ENCODE peak calls at places on chromosomes 13 and 19, in six cellular contexts. One of them, this sample, is unnamed.

GRCh38 chr13:77042566-77043177 is 15.7 kb upstream of the FBXL3 start:
- DNase-seq in aorta: no peak
- DNase-seq in adrenal gland: no peak
- DNase-seq in neural progenitor cell: no peak
- DNase-seq in activated CD4-positive, alpha-beta T cell treated with anti-CD3 and anti-CD28 coated beads, Interleukin-2, amount 50 U/mL, for 24 hours: no peak
- DNase-seq in T-helper 1 cell: no peak
- DNase-seq in this sample: no peak

GRCh38 chr13:34035676-34036325 is 217.9 kb downstream of the RFC3 start:
- DNase-seq in aorta: no peak
- DNase-seq in activated CD4-positive, alpha-beta T cell treated with anti-CD3 and anti-CD28 coated beads, Interleukin-2, amount 50 U/mL, for 24 hours: no peak
- DNase-seq in T-helper 1 cell: no peak
- DNase-seq in adrenal gland: no peak
- DNase-seq in neural progenitor cell: no peak
- DNase-seq in this sample: no peak

GRCh38 chr19:15737722-15738121 is at the start of gene OR10H3:
- DNase-seq in T-helper 1 cell: no peak
- DNase-seq in adrenal gland: no peak
- DNase-seq in activated CD4-positive, alpha-beta T cell treated with anti-CD3 and anti-CD28 coated beads, Interleukin-2, amount 50 U/mL, for 24 hours: no peak
- DNase-seq in neural progenitor cell: no peak
- DNase-seq in aorta: no peak
- DNase-seq in this sample: no peak

GRCh38 chr19:50326101-50326664 is 3.0 kb downstream of the KCNC3 start:
- DNase-seq in neural progenitor cell: no peak
- DNase-seq in aorta: peak
- DNase-seq in activated CD4-positive, alpha-beta T cell treated with anti-CD3 and anti-CD28 coated beads, Interleukin-2, amount 50 U/mL, for 24 hours: no peak
- DNase-seq in T-helper 1 cell: no peak
- DNase-seq in adrenal gland: no peak
- DNase-seq in this sample: no peak

GRCh38 chr13:48078251-48078656 is 16.6 kb downstream of the MED4 start:
- DNase-seq in neural progenitor cell: no peak
- DNase-seq in aorta: no peak
- DNase-seq in activated CD4-positive, alpha-beta T cell treated with anti-CD3 and anti-CD28 coated beads, Interleukin-2, amount 50 U/mL, for 24 hours: no peak
- DNase-seq in adrenal gland: no peak
- DNase-seq in T-helper 1 cell: no peak
- DNase-seq in this sample: peak

GRCh38 chr13:100521912-100522490 is 66.6 kb downstream of the GGACT start:
- DNase-seq in activated CD4-positive, alpha-beta T cell treated with anti-CD3 and anti-CD28 coated beads, Interleukin-2, amount 50 U/mL, for 24 hours: no peak
- DNase-seq in T-helper 1 cell: no peak
- DNase-seq in aorta: no peak
- DNase-seq in neural progenitor cell: no peak
- DNase-seq in adrenal gland: no peak
- DNase-seq in this sample: no peak

GRCh38 chr19:44879309-44880065 is 11.6 kb upstream of the TOMM40 start:
- DNase-seq in T-helper 1 cell: no peak
- DNase-seq in aorta: no peak
- DNase-seq in adrenal gland: no peak
- DNase-seq in activated CD4-positive, alpha-beta T cell treated with anti-CD3 and anti-CD28 coated beads, Interleukin-2, amount 50 U/mL, for 24 hours: no peak
- DNase-seq in neural progenitor cell: no peak
- DNase-seq in this sample: no peak

GRCh38 chr13:105920375-105920774 is 615.1 kb downstream of the EFNB2 start:
- DNase-seq in adrenal gland: no peak
- DNase-seq in T-helper 1 cell: no peak
- DNase-seq in neural progenitor cell: peak
- DNase-seq in activated CD4-positive, alpha-beta T cell treated with anti-CD3 and anti-CD28 coated beads, Interleukin-2, amount 50 U/mL, for 24 hours: no peak
- DNase-seq in aorta: no peak
- DNase-seq in this sample: no peak

GRCh38 chr19:2139385-2140192 is 11.8 kb downstream of the AP3D1 start:
- DNase-seq in adrenal gland: no peak
- DNase-seq in T-helper 1 cell: no peak
- DNase-seq in activated CD4-positive, alpha-beta T cell treated with anti-CD3 and anti-CD28 coated beads, Interleukin-2, amount 50 U/mL, for 24 hours: no peak
- DNase-seq in neural progenitor cell: no peak
- DNase-seq in aorta: no peak
- DNase-seq in this sample: no peak

GRCh38 chr19:57903298-57904174 is 12.9 kb downstream of the ZNF417 start:
- DNase-seq in T-helper 1 cell: no peak
- DNase-seq in aorta: no peak
- DNase-seq in neural progenitor cell: peak
- DNase-seq in adrenal gland: no peak
- DNase-seq in activated CD4-positive, alpha-beta T cell treated with anti-CD3 and anti-CD28 coated beads, Interleukin-2, amount 50 U/mL, for 24 hours: no peak
- DNase-seq in this sample: no peak

GRCh38 chr19:56116606-56117005 is 4.5 kb downstream of the ZNF787 start:
- DNase-seq in activated CD4-positive, alpha-beta T cell treated with anti-CD3 and anti-CD28 coated beads, Interleukin-2, amount 50 U/mL, for 24 hours: no peak
- DNase-seq in adrenal gland: no peak
- DNase-seq in aorta: no peak
- DNase-seq in T-helper 1 cell: no peak
- DNase-seq in neural progenitor cell: no peak
- DNase-seq in this sample: no peak

GRCh38 chr13:100182894-100183490 is 94.1 kb downstream of the PCCA start:
- DNase-seq in aorta: no peak
- DNase-seq in activated CD4-positive, alpha-beta T cell treated with anti-CD3 and anti-CD28 coated beads, Interleukin-2, amount 50 U/mL, for 24 hours: no peak
- DNase-seq in neural progenitor cell: no peak
- DNase-seq in adrenal gland: no peak
- DNase-seq in T-helper 1 cell: no peak
- DNase-seq in this sample: no peak

GRCh38 chr19:45424191-45425058 is 708 bp upstream of the ERCC1 start:
- DNase-seq in activated CD4-positive, alpha-beta T cell treated with anti-CD3 and anti-CD28 coated beads, Interleukin-2, amount 50 U/mL, for 24 hours: no peak
- DNase-seq in aorta: peak
- DNase-seq in adrenal gland: peak
- DNase-seq in neural progenitor cell: peak
- DNase-seq in T-helper 1 cell: no peak
- DNase-seq in this sample: no peak

GRCh38 chr13:95564948-95565347 is 12.4 kb downstream of the CLDN10 start:
- DNase-seq in aorta: no peak
- DNase-seq in T-helper 1 cell: no peak
- DNase-seq in neural progenitor cell: no peak
- DNase-seq in adrenal gland: no peak
- DNase-seq in activated CD4-positive, alpha-beta T cell treated with anti-CD3 and anti-CD28 coated beads, Interleukin-2, amount 50 U/mL, for 24 hours: no peak
- DNase-seq in this sample: no peak

GRCh38 chr13:25085125-25085742 is 10.7 kb upstream of the PABPC3 start:
- DNase-seq in activated CD4-positive, alpha-beta T cell treated with anti-CD3 and anti-CD28 coated beads, Interleukin-2, amount 50 U/mL, for 24 hours: no peak
- DNase-seq in adrenal gland: peak
- DNase-seq in neural progenitor cell: peak
- DNase-seq in aorta: no peak
- DNase-seq in T-helper 1 cell: no peak
- DNase-seq in this sample: peak

GRCh38 chr19:40601061-40601973 is at the start of gene LTBP4:
- DNase-seq in neural progenitor cell: peak
- DNase-seq in activated CD4-positive, alpha-beta T cell treated with anti-CD3 and anti-CD28 coated beads, Interleukin-2, amount 50 U/mL, for 24 hours: no peak
- DNase-seq in adrenal gland: no peak
- DNase-seq in T-helper 1 cell: no peak
- DNase-seq in aorta: peak
- DNase-seq in this sample: no peak

GRCh38 chr13:79659161-79659560 is 178.2 kb downstream of the NDFIP2 start:
- DNase-seq in adrenal gland: peak
- DNase-seq in T-helper 1 cell: no peak
- DNase-seq in activated CD4-positive, alpha-beta T cell treated with anti-CD3 and anti-CD28 coated beads, Interleukin-2, amount 50 U/mL, for 24 hours: no peak
- DNase-seq in aorta: no peak
- DNase-seq in neural progenitor cell: peak
- DNase-seq in this sample: no peak

GRCh38 chr13:49421391-49421790 is 22.5 kb downstream of the CAB39L start:
- DNase-seq in aorta: no peak
- DNase-seq in T-helper 1 cell: no peak
- DNase-seq in neural progenitor cell: peak
- DNase-seq in activated CD4-positive, alpha-beta T cell treated with anti-CD3 and anti-CD28 coated beads, Interleukin-2, amount 50 U/mL, for 24 hours: no peak
- DNase-seq in adrenal gland: no peak
- DNase-seq in this sample: peak

GRCh38 chr13:81773263-81773662 is 1432.3 kb upstream of the SPRY2 start:
- DNase-seq in adrenal gland: no peak
- DNase-seq in activated CD4-positive, alpha-beta T cell treated with anti-CD3 and anti-CD28 coated beads, Interleukin-2, amount 50 U/mL, for 24 hours: no peak
- DNase-seq in T-helper 1 cell: no peak
- DNase-seq in neural progenitor cell: no peak
- DNase-seq in aorta: no peak
- DNase-seq in this sample: no peak

GRCh38 chr13:107459430-107459829 is 755.9 kb downstream of the LIG4 start:
- DNase-seq in adrenal gland: no peak
- DNase-seq in T-helper 1 cell: no peak
- DNase-seq in aorta: no peak
- DNase-seq in activated CD4-positive, alpha-beta T cell treated with anti-CD3 and anti-CD28 coated beads, Interleukin-2, amount 50 U/mL, for 24 hours: no peak
- DNase-seq in neural progenitor cell: no peak
- DNase-seq in this sample: no peak

GRCh38 chr19:4829001-4829712 is 2.4 kb downstream of the TICAM1 start:
- DNase-seq in activated CD4-positive, alpha-beta T cell treated with anti-CD3 and anti-CD28 coated beads, Interleukin-2, amount 50 U/mL, for 24 hours: no peak
- DNase-seq in adrenal gland: no peak
- DNase-seq in T-helper 1 cell: no peak
- DNase-seq in aorta: no peak
- DNase-seq in neural progenitor cell: no peak
- DNase-seq in this sample: peak

GRCh38 chr13:80141114-80141849 is 199.6 kb downstream of the SPRY2 start:
- DNase-seq in activated CD4-positive, alpha-beta T cell treated with anti-CD3 and anti-CD28 coated beads, Interleukin-2, amount 50 U/mL, for 24 hours: no peak
- DNase-seq in adrenal gland: peak
- DNase-seq in neural progenitor cell: peak
- DNase-seq in T-helper 1 cell: no peak
- DNase-seq in aorta: peak
- DNase-seq in this sample: no peak

GRCh38 chr19:47848871-47849473 is 10.1 kb upstream of the TPRX2 start:
- DNase-seq in adrenal gland: no peak
- DNase-seq in aorta: no peak
- DNase-seq in activated CD4-positive, alpha-beta T cell treated with anti-CD3 and anti-CD28 coated beads, Interleukin-2, amount 50 U/mL, for 24 hours: no peak
- DNase-seq in T-helper 1 cell: no peak
- DNase-seq in neural progenitor cell: peak
- DNase-seq in this sample: no peak

GRCh38 chr19:17504030-17504429 is 7.4 kb upstream of the PGLS start:
- DNase-seq in aorta: no peak
- DNase-seq in adrenal gland: no peak
- DNase-seq in T-helper 1 cell: no peak
- DNase-seq in neural progenitor cell: no peak
- DNase-seq in activated CD4-positive, alpha-beta T cell treated with anti-CD3 and anti-CD28 coated beads, Interleukin-2, amount 50 U/mL, for 24 hours: no peak
- DNase-seq in this sample: no peak

GRCh38 chr13:85170372-85170771 is 628.8 kb downstream of the SLITRK6 start:
- DNase-seq in adrenal gland: no peak
- DNase-seq in T-helper 1 cell: no peak
- DNase-seq in aorta: no peak
- DNase-seq in activated CD4-positive, alpha-beta T cell treated with anti-CD3 and anti-CD28 coated beads, Interleukin-2, amount 50 U/mL, for 24 hours: no peak
- DNase-seq in neural progenitor cell: no peak
- DNase-seq in this sample: no peak

GRCh38 chr13:43428545-43429287 is 358.1 kb downstream of the ENOX1 start:
- DNase-seq in T-helper 1 cell: no peak
- DNase-seq in aorta: no peak
- DNase-seq in adrenal gland: no peak
- DNase-seq in neural progenitor cell: peak
- DNase-seq in activated CD4-positive, alpha-beta T cell treated with anti-CD3 and anti-CD28 coated beads, Interleukin-2, amount 50 U/mL, for 24 hours: no peak
- DNase-seq in this sample: no peak

GRCh38 chr13:110137677-110138008 is 169.3 kb downstream of the COL4A1 start:
- DNase-seq in T-helper 1 cell: no peak
- DNase-seq in neural progenitor cell: peak
- DNase-seq in activated CD4-positive, alpha-beta T cell treated with anti-CD3 and anti-CD28 coated beads, Interleukin-2, amount 50 U/mL, for 24 hours: peak
- DNase-seq in adrenal gland: peak
- DNase-seq in aorta: no peak
- DNase-seq in this sample: peak

This sample was measured in GM10248.